ENCODE peak calls at places on chromosome 18, in four cellular contexts. One of them, this sample, is unnamed.
A peak's percentile ranks its signal among the peaks of the same experiment; 100 is the strongest.

GRCh38 chr18:3710712-3711269 is 260.8 kb downstream of the TGIF1 start:
- DNase-seq in heart right ventricle: peak; percentile 35
- DNase-seq in HL-60: peak; percentile 79
- DNase-seq in HFFc6: peak; percentile 34
- DNase-seq in this sample: no peak

GRCh38 chr18:39487932-39488331 is 1922.3 kb upstream of the CELF4 start:
- DNase-seq in heart right ventricle: no peak
- DNase-seq in HL-60: no peak
- DNase-seq in HFFc6: no peak
- DNase-seq in this sample: no peak

GRCh38 chr18:59881728-59882685 is 17.8 kb upstream of the PMAIP1 start:
- DNase-seq in heart right ventricle: no peak
- DNase-seq in HL-60: peak; percentile 67
- DNase-seq in HFFc6: peak; percentile 57
- DNase-seq in this sample: peak; percentile 27

GRCh38 chr18:23114911-23115310 is 20.4 kb upstream of the CABLES1 start:
- DNase-seq in heart right ventricle: no peak
- DNase-seq in HL-60: no peak
- DNase-seq in HFFc6: no peak
- DNase-seq in this sample: peak; percentile 67

GRCh38 chr18:56068030-56068671 is 480.2 kb upstream of the TCF4 start:
- DNase-seq in heart right ventricle: no peak
- DNase-seq in HL-60: no peak
- DNase-seq in HFFc6: peak; percentile 92
- DNase-seq in this sample: no peak

GRCh38 chr18:61882296-61883004 is 10.4 kb downstream of the RNF152 start:
- DNase-seq in heart right ventricle: no peak
- DNase-seq in HL-60: no peak
- DNase-seq in HFFc6: peak; percentile 90
- DNase-seq in this sample: no peak

GRCh38 chr18:2451556-2451955 is 119.7 kb downstream of the METTL4 start:
- DNase-seq in heart right ventricle: no peak
- DNase-seq in HL-60: no peak
- DNase-seq in HFFc6: no peak
- DNase-seq in this sample: no peak

GRCh38 chr18:48590678-48591077 is 51.8 kb downstream of the CTIF start:
- DNase-seq in heart right ventricle: no peak
- DNase-seq in HL-60: no peak
- DNase-seq in HFFc6: peak; percentile 89
- DNase-seq in this sample: no peak

GRCh38 chr18:61765097-61765496 is 127.7 kb downstream of the RNF152 start:
- DNase-seq in heart right ventricle: no peak
- DNase-seq in HL-60: no peak
- DNase-seq in HFFc6: peak; percentile 88
- DNase-seq in this sample: peak; percentile 56

GRCh38 chr18:37430346-37431076 is 135.1 kb downstream of the CELF4 start:
- DNase-seq in heart right ventricle: no peak
- DNase-seq in HL-60: no peak
- DNase-seq in HFFc6: no peak
- DNase-seq in this sample: no peak

GRCh38 chr18:79479761-79480161 is 84.0 kb downstream of the NFATC1 start:
- DNase-seq in heart right ventricle: no peak
- DNase-seq in HL-60: no peak
- DNase-seq in HFFc6: no peak
- DNase-seq in this sample: no peak

GRCh38 chr18:79533146-79533545 is 137.4 kb downstream of the NFATC1 start:
- DNase-seq in heart right ventricle: no peak
- DNase-seq in HL-60: no peak
- DNase-seq in HFFc6: no peak
- DNase-seq in this sample: no peak

GRCh38 chr18:8116346-8117007 is 492.8 kb upstream of the RAB12 start:
- DNase-seq in heart right ventricle: no peak
- DNase-seq in HL-60: no peak
- DNase-seq in HFFc6: peak; percentile 77
- DNase-seq in this sample: no peak

GRCh38 chr18:23814977-23815614 is 125.8 kb downstream of the LAMA3 start:
- DNase-seq in heart right ventricle: peak; percentile 23
- DNase-seq in HL-60: no peak
- DNase-seq in HFFc6: no peak
- DNase-seq in this sample: no peak

GRCh38 chr18:54775686-54776085 is 52.6 kb upstream of the RAB27B start:
- DNase-seq in heart right ventricle: no peak
- DNase-seq in HL-60: no peak
- DNase-seq in HFFc6: peak; percentile 85
- DNase-seq in this sample: no peak

GRCh38 chr18:8300749-8301148 is 308.5 kb upstream of the RAB12 start:
- DNase-seq in heart right ventricle: no peak
- DNase-seq in HL-60: no peak
- DNase-seq in HFFc6: peak; percentile 3
- DNase-seq in this sample: no peak

GRCh38 chr18:23173912-23174311 is 38.6 kb downstream of the CABLES1 start:
- DNase-seq in heart right ventricle: no peak
- DNase-seq in HL-60: no peak
- DNase-seq in HFFc6: no peak
- DNase-seq in this sample: no peak

GRCh38 chr18:23828426-23828825 is 139.2 kb downstream of the LAMA3 start:
- DNase-seq in heart right ventricle: no peak
- DNase-seq in HL-60: peak; percentile 59
- DNase-seq in HFFc6: peak; percentile 60
- DNase-seq in this sample: no peak

GRCh38 chr18:63981719-63982118 is 11.8 kb downstream of the SERPINB8 start:
- DNase-seq in heart right ventricle: no peak
- DNase-seq in HL-60: no peak
- DNase-seq in HFFc6: no peak
- DNase-seq in this sample: no peak

GRCh38 chr18:45014047-45014501 is 333.4 kb downstream of the SETBP1 start:
- DNase-seq in heart right ventricle: no peak
- DNase-seq in HL-60: no peak
- DNase-seq in HFFc6: peak; percentile 89
- DNase-seq in this sample: peak; percentile 73

GRCh38 chr18:79866889-79867574 is 69.3 kb downstream of the KCNG2 start:
- DNase-seq in heart right ventricle: no peak
- DNase-seq in HL-60: no peak
- DNase-seq in HFFc6: no peak
- DNase-seq in this sample: peak; percentile 10

GRCh38 chr18:48304906-48305693 is 104.1 kb downstream of the ZBTB7C start:
- DNase-seq in heart right ventricle: no peak
- DNase-seq in HL-60: no peak
- DNase-seq in HFFc6: no peak
- DNase-seq in this sample: no peak

GRCh38 chr18:25231327-25231691 is 120.7 kb downstream of the ZNF521 start:
- DNase-seq in heart right ventricle: no peak
- DNase-seq in HL-60: no peak
- DNase-seq in HFFc6: no peak
- DNase-seq in this sample: no peak

GRCh38 chr18:48922801-48923730 is 27.7 kb downstream of the SMAD7 start:
- DNase-seq in heart right ventricle: peak; percentile 62
- DNase-seq in HL-60: peak; percentile 83
- DNase-seq in HFFc6: peak; percentile 93
- DNase-seq in this sample: peak; percentile 82

GRCh38 chr18:70148039-70148438 is 57.4 kb downstream of the RTTN start:
- DNase-seq in heart right ventricle: no peak
- DNase-seq in HL-60: no peak
- DNase-seq in HFFc6: no peak
- DNase-seq in this sample: no peak

GRCh38 chr18:23719634-23720201 is 30.5 kb downstream of the LAMA3 start:
- DNase-seq in heart right ventricle: no peak
- DNase-seq in HL-60: no peak
- DNase-seq in HFFc6: peak; percentile 98
- DNase-seq in this sample: no peak

GRCh38 chr18:21203842-21204241 is 38.2 kb upstream of the GREB1L start:
- DNase-seq in heart right ventricle: no peak
- DNase-seq in HL-60: no peak
- DNase-seq in HFFc6: no peak
- DNase-seq in this sample: no peak

GRCh38 chr18:61946449-61946848 is 53.6 kb upstream of the RNF152 start:
- DNase-seq in heart right ventricle: no peak
- DNase-seq in HL-60: no peak
- DNase-seq in HFFc6: peak; percentile 64
- DNase-seq in this sample: no peak

GRCh38 chr18:22230403-22231042 is 61.1 kb downstream of the GATA6 start:
- DNase-seq in heart right ventricle: no peak
- DNase-seq in HL-60: no peak
- DNase-seq in HFFc6: peak; percentile 73
- DNase-seq in this sample: peak; percentile 72

GRCh38 chr18:5142131-5142530 is 54.9 kb downstream of the AKAIN1 start:
- DNase-seq in heart right ventricle: no peak
- DNase-seq in HL-60: no peak
- DNase-seq in HFFc6: no peak
- DNase-seq in this sample: no peak

GRCh38 chr18:35933982-35934381 is 38.5 kb upstream of the RMP24 start:
- DNase-seq in heart right ventricle: no peak
- DNase-seq in HL-60: no peak
- DNase-seq in HFFc6: no peak
- DNase-seq in this sample: no peak

GRCh38 chr18:47285456-47285855 is 34.0 kb upstream of the SKOR2 start:
- DNase-seq in heart right ventricle: no peak
- DNase-seq in HL-60: no peak
- DNase-seq in HFFc6: no peak
- DNase-seq in this sample: no peak

GRCh38 chr18:39667905-39668304 is 2102.3 kb upstream of the CELF4 start:
- DNase-seq in heart right ventricle: no peak
- DNase-seq in HL-60: no peak
- DNase-seq in HFFc6: no peak
- DNase-seq in this sample: no peak

GRCh38 chr18:7020995-7021777 is 96.4 kb downstream of the LAMA1 start:
- DNase-seq in heart right ventricle: no peak
- DNase-seq in HL-60: no peak
- DNase-seq in HFFc6: no peak
- DNase-seq in this sample: no peak

GRCh38 chr18:7023581-7023980 is 94.0 kb downstream of the LAMA1 start:
- DNase-seq in heart right ventricle: no peak
- DNase-seq in HL-60: no peak
- DNase-seq in HFFc6: no peak
- DNase-seq in this sample: no peak

GRCh38 chr18:7025194-7025593 is 92.4 kb downstream of the LAMA1 start:
- DNase-seq in heart right ventricle: no peak
- DNase-seq in HL-60: no peak
- DNase-seq in HFFc6: no peak
- DNase-seq in this sample: no peak

GRCh38 chr18:7017013-7017412 is 100.6 kb downstream of the LAMA1 start:
- DNase-seq in heart right ventricle: no peak
- DNase-seq in HL-60: no peak
- DNase-seq in HFFc6: no peak
- DNase-seq in this sample: no peak

GRCh38 chr18:7021994-7022840 is 95.4 kb downstream of the LAMA1 start:
- DNase-seq in heart right ventricle: no peak
- DNase-seq in HL-60: peak; percentile 48
- DNase-seq in HFFc6: peak; percentile 19
- DNase-seq in this sample: peak; percentile 27
- TF ChIP-seq CTCF in heart right ventricle: peak; percentile 14
- TF ChIP-seq CTCF in HL-60: peak; percentile 9
- TF ChIP-seq CTCF in HFFc6: peak; percentile 66
- TF ChIP-seq CTCF in this sample: peak; percentile 32

GRCh38 chr18:51165296-51165695 is 32.2 kb downstream of the MEX3C start:
- DNase-seq in heart right ventricle: no peak
- DNase-seq in HL-60: no peak
- DNase-seq in HFFc6: no peak
- DNase-seq in this sample: no peak
- TF ChIP-seq CTCF in heart right ventricle: no peak
- TF ChIP-seq CTCF in HL-60: no peak
- TF ChIP-seq CTCF in HFFc6: no peak
- TF ChIP-seq CTCF in this sample: no peak

DNA sequence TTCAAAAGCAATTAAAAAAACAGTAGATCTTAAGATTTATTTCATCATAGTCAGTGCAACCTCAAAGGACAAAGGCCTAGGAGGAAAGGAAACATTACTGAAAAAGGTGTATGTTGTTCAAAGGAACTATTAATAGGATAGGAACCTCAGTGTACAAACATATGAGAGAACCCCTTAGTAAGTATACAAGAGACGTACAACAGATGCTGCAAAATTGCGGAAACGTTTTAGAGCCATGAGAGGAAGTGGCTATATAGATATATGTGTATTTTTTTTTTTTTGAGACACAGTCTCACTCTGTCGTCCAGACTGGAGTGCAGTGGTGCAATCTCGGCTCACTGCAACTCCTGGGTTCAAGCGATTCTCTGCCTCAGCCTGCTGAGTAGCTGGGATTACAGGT is 22.2 kb downstream of the PIK3C3 start:
- DNase-seq in heart right ventricle: no peak
- DNase-seq in HL-60: peak; percentile 81
- DNase-seq in HFFc6: no peak
- DNase-seq in this sample: no peak
- TF ChIP-seq CTCF in heart right ventricle: no peak
- TF ChIP-seq CTCF in HL-60: no peak
- TF ChIP-seq CTCF in HFFc6: no peak
- TF ChIP-seq CTCF in this sample: no peak

GRCh38 chr18:7034924-7035323 is 82.7 kb downstream of the LAMA1 start:
- DNase-seq in heart right ventricle: no peak
- DNase-seq in HL-60: no peak
- DNase-seq in HFFc6: no peak
- DNase-seq in this sample: no peak

GRCh38 chr18:7035807-7036206 is 81.8 kb downstream of the LAMA1 start:
- DNase-seq in heart right ventricle: no peak
- DNase-seq in HL-60: no peak
- DNase-seq in HFFc6: no peak
- DNase-seq in this sample: no peak

GRCh38 chr18:7032537-7032936 is 85.1 kb downstream of the LAMA1 start:
- DNase-seq in heart right ventricle: no peak
- DNase-seq in HL-60: no peak
- DNase-seq in HFFc6: no peak
- DNase-seq in this sample: no peak

GRCh38 chr18:7037470-7037869 is 80.1 kb downstream of the LAMA1 start:
- DNase-seq in heart right ventricle: no peak
- DNase-seq in HL-60: no peak
- DNase-seq in HFFc6: no peak
- DNase-seq in this sample: no peak

DNA sequence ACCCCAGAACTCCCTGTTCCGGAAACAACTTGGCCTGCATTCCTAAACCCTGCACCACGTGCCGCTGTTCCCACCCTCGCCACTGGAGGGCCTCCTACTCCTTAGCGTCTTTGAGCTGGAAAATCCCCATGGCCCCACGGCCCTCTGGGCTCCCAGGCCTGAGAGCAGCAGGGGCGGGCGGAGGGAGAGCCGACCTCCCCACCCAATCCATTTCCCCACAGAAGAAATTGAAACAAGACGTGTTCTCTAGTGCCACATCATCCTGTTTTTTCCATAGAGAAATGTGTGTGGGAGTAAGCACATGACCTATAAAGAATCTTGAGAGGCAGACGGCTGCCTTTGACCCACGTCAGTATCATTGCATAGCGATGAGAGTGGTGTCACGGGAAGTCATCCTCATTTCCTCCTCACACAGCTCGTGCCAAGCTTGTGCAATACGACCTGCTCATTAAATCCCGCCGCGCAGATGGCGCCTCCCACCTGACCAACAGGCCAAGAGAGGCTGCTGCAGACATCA is 79.2 kb downstream of the LAMA1 start:
- DNase-seq in heart right ventricle: peak; percentile 58
- DNase-seq in HL-60: no peak
- DNase-seq in HFFc6: peak; percentile 92
- DNase-seq in this sample: peak; percentile 79
- TF ChIP-seq CTCF in heart right ventricle: peak; percentile 52
- TF ChIP-seq CTCF in HL-60: no peak
- TF ChIP-seq CTCF in HFFc6: peak; percentile 76
- TF ChIP-seq CTCF in this sample: peak; percentile 93

GRCh38 chr18:57502624-57503023 is 67.5 kb downstream of the ONECUT2 start:
- DNase-seq in heart right ventricle: no peak
- DNase-seq in HL-60: no peak
- DNase-seq in HFFc6: no peak
- DNase-seq in this sample: no peak
- TF ChIP-seq CTCF in heart right ventricle: no peak
- TF ChIP-seq CTCF in HL-60: no peak
- TF ChIP-seq CTCF in HFFc6: no peak
- TF ChIP-seq CTCF in this sample: no peak